ENCODE peak calls at places on chromosomes 16 and 17, in seven cellular contexts. W, C, M, N, F, Q and L are unnamed samples.

GRCh38 chr17:78729636-78730035 is 52.4 kb downstream of the CYTH1 start:
- DNase-seq in N (no peak), W (no peak), F (no peak), Q (no peak), M (no peak), C (no peak), L (no peak)

GRCh38 chr16:28106467-28106866 is 43.0 kb upstream of the GSG1L start:
- DNase-seq in F (no peak), M (no peak), Q (no peak), W (no peak), N (no peak), C (no peak), L (no peak)

GRCh38 chr17:2786176-2786881 is 9.9 kb upstream of the RAP1GAP2 start:
- DNase-seq in Q (peak), C (peak), F (peak), M (peak), W (peak), N (peak), L (peak)

GRCh38 chr16:68367034-68367433 is 56.2 kb downstream of the PRMT7 start:
- DNase-seq in F (no peak), C (peak), Q (no peak), W (peak), M (peak), N (no peak), L (no peak)

GRCh38 chr17:78425429-78425828 is 47.0 kb downstream of the PGS1 start:
- DNase-seq in F (no peak), N (no peak), C (no peak), W (no peak), M (no peak), Q (no peak), L (no peak)

GRCh38 chr17:7587420-7587786 is 2.5 kb downstream of the SOX15 start:
- DNase-seq in W (no peak), F (no peak), Q (no peak), N (no peak), C (peak), M (peak), L (peak)

GRCh38 chr17:42281571-42282096 is 5.4 kb upstream of the STAT5B start:
- DNase-seq in M (no peak), W (peak), F (no peak), C (no peak), N (no peak), Q (peak), L (no peak)

GRCh38 chr16:19136549-19137196 is 22.9 kb downstream of the ITPRIPL2 start:
- DNase-seq in W (peak), M (peak), C (peak), F (no peak), Q (no peak), N (no peak), L (no peak)

GRCh38 chr16:89099905-89100304 is 6.3 kb downstream of the ACSF3 start:
- DNase-seq in W (no peak), C (peak), N (no peak), Q (no peak), M (no peak), F (no peak), L (no peak)

GRCh38 chr16:68444058-68444657 is 4.2 kb downstream of the SMPD3 start:
- DNase-seq in M (peak), F (no peak), Q (no peak), W (no peak), N (peak), C (peak), L (peak)

GRCh38 chr17:81171941-81172340 is 5.9 kb upstream of the AATK start:
- DNase-seq in M (peak), N (no peak), C (peak), W (no peak), Q (no peak), F (no peak), L (no peak)

GRCh38 chr17:66727634-66728570 is 107.0 kb upstream of the CACNG5 start:
- DNase-seq in Q (no peak), N (peak), F (peak), M (peak), W (peak), C (peak), L (peak)

GRCh38 chr16:22353933-22354541 is 20.4 kb downstream of the CDR2 start:
- DNase-seq in N (no peak), Q (no peak), W (no peak), C (no peak), F (no peak), M (no peak), L (no peak)

DNA sequence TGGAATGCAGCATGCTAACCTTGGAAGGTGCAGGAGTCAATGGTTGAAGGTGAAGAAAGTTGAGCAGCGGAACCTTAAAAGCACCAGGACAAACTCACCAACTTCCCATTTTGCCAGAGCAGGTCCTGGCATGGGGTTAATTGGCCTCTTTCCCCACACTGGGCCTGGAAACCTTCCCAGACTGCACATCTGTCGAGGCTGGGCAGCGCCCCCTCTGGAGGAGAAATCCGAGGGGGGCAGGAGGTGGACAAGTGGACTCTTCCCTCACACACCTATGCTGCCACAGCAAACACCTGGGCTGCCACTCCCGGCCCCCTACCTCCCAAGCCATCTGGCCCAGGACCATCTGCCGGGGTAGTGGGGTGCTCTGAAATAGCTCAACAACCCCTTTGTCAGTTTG is 232.4 kb downstream of the CBLN1 start:
- DNase-seq in F (no peak), C (no peak), W (no peak), Q (peak), N (no peak), M (no peak), L (no peak)
- TF ChIP-seq CTCF in F (no peak), C (no peak), W (no peak), Q (no peak), N (no peak), M (no peak), L (no peak)

DNA sequence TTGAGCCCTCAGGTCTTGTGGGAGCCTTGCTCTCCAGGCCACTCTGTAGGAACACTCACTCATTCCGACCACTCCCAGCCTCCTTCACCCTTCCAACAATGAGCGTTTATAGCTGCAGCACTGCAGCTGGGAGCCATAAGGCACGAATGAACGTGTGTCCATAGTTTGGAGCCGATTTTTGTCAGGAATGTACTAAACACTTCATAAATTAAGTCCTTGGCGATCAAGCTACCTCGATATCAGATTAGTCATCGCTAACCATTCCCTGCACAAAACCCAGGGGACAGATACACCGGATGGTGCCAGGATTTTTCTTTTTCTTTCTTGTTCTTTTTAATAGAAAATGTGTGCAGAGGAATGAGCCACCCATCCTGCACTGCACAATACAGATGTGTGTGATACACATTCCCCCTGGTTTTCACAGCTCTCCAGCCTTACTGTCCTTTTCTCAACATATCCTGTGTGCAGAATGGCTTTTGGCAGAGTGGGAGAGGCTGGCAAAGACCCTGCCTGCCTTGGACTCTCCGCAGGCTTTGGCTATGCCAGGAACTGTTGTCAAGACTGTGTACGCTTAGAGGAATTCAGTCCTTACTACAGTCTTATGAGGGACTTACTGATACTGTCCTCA is 68.4 kb upstream of the ELAC2 start:
- DNase-seq in F (peak), N (peak), M (no peak), W (no peak), Q (no peak), C (peak), L (no peak)
- H3K4me3 ChIP-seq in F (no peak), N (no peak), M (no peak), W (no peak), Q (no peak), C (no peak), L (no peak)

GRCh38 chr17:19867094-19867653 is 562 bp downstream of the ULK2 start:
- DNase-seq in W (peak), N (peak), F (peak), C (peak), Q (no peak), M (peak), L (peak)
- TF ChIP-seq CTCF in W (peak), N (peak), F (peak), C (peak), Q (peak), M (no peak), L (peak)

GRCh38 chr17:38510424-38511125 is 82.3 kb downstream of the ARHGAP23 start:
- DNase-seq in N (no peak), Q (no peak), C (peak), M (no peak), W (peak), F (no peak), L (no peak)
- H3K4me3 ChIP-seq in N (peak), Q (peak), C (no peak), M (no peak), W (peak), F (peak), L (no peak)

GRCh38 chr16:85528528-85529387 is 84.4 kb upstream of the GSE1 start:
- DNase-seq in F (no peak), N (no peak), M (no peak), Q (no peak), W (peak), C (no peak), L (no peak)
- TF ChIP-seq CTCF in F (peak), N (peak), M (peak), Q (peak), W (peak), C (peak), L (peak)

GRCh38 chr16:31214705-31215286 is 877 bp downstream of the TRIM72 start:
- DNase-seq in W (peak), C (no peak), F (no peak), Q (no peak), M (no peak), N (no peak), L (no peak)
- H3K4me3 ChIP-seq in W (peak), C (peak), F (peak), Q (peak), M (peak), N (peak), L (peak)

GRCh38 chr16:59410451-59410850 is 676.3 kb upstream of the GOT2 start:
- DNase-seq in C (no peak), M (no peak), W (no peak), Q (no peak), F (no peak), N (no peak), L (no peak)

GRCh38 chr16:59412275-59412841 is 678.2 kb upstream of the GOT2 start:
- DNase-seq in M (no peak), C (no peak), N (no peak), F (no peak), Q (no peak), W (no peak), L (no peak)
- TF ChIP-seq CTCF in M (no peak), C (peak), N (peak), F (peak), Q (peak), W (no peak), L (peak)

DNA sequence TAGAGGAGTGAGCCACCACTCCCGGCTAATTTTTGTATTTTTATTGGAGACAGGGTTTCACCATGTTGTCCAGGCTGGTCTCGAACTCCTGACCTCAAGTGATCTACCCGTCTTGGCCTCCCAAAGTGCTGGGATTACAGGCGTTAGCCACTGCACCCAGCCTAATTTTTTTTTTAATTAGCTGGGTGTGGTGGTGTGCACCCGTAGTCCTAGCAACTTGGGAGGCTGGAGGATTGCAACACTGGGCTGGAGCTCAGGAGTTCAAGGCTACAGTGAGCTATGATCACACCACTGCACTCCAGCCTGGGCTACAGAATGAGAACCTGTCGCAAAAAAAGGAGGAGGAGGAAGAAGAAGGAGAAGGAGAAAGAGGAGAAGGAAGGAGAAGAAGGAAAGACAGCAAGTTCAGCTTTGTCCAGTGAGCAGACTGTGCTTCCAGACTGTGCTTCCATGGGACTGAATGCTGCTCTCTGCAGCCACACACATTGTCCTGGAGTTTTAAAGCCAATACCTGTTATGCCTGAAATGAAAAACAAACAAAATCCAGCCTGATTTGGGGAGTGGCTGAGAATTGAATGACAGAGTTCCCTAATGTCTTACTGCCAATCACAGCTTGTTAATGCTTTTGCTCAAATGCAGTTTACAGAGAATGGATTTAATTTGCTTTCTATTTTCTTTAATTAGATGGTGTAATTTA is 2.8 kb upstream of the TNFRSF13B start:
- DNase-seq in F (no peak), Q (peak), M (no peak), W (no peak), N (no peak), C (no peak), L (no peak)
- H3K4me3 ChIP-seq in F (no peak), Q (no peak), M (no peak), W (no peak), N (no peak), C (no peak), L (no peak)